ENCODE peak calls at places on chromosome 20, in eight cellular contexts. I, U, D, A, O, B, Y and Z are unnamed samples.
A peak's percentile ranks its signal among the peaks of the same experiment; 100 is the strongest.

GRCh38 chr20:59835448-59836395 is 97.7 kb downstream of the SYCP2 start:
- DNase-seq in U (peak; percentile 65), D (no peak), B (no peak), O (no peak), A (peak; percentile 62), Y (no peak), I (no peak), Z (peak; percentile 67)

GRCh38 chr20:21520702-21521595 is 7.1 kb upstream of the NKX2-2 start:
- DNase-seq in D (no peak), U (no peak), I (no peak), O (no peak), A (no peak), Y (no peak), B (no peak), Z (no peak)

GRCh38 chr20:46377532-46377931 is 28.9 kb downstream of the ELMO2 start:
- DNase-seq in I (no peak), B (no peak), O (no peak), U (no peak), Y (no peak), A (no peak), D (no peak), Z (no peak)

GRCh38 chr20:14062786-14063185 is 67.5 kb downstream of the MACROD2 start:
- DNase-seq in U (no peak), B (no peak), I (no peak), Y (no peak), A (no peak), D (no peak), O (no peak), Z (no peak)

GRCh38 chr20:4901031-4901818 is 100.1 kb downstream of the SLC23A2 start:
- DNase-seq in B (no peak), I (no peak), U (no peak), D (no peak), Y (no peak), O (no peak), A (no peak), Z (no peak)

GRCh38 chr20:12358655-12359009 is 440.9 kb downstream of the BTBD3 start:
- DNase-seq in B (no peak), I (no peak), Y (no peak), O (no peak), D (no peak), A (no peak), U (no peak), Z (no peak)

GRCh38 chr20:34377072-34377847 is 14.2 kb downstream of the ITCH start:
- DNase-seq in B (no peak), D (peak; percentile 72), I (no peak), U (no peak), Y (no peak), A (no peak), O (no peak), Z (no peak)

GRCh38 chr20:15673206-15673605 is 900.0 kb downstream of the KIF16B start:
- DNase-seq in A (no peak), U (no peak), O (no peak), Y (no peak), B (no peak), D (no peak), I (no peak), Z (no peak)

GRCh38 chr20:43658068-43658722 is 8.7 kb upstream of the MYBL2 start:
- DNase-seq in O (peak; percentile 63), I (no peak), A (no peak), Y (peak; percentile 79), D (no peak), U (no peak), B (peak; percentile 69), Z (no peak)

GRCh38 chr20:14521436-14521835 is 184.0 kb upstream of the FLRT3 start:
- DNase-seq in Y (no peak), D (no peak), I (no peak), U (no peak), B (no peak), A (no peak), O (no peak), Z (no peak)

GRCh38 chr20:51446656-51447055 is 95.9 kb downstream of the NFATC2 start:
- DNase-seq in O (no peak), B (peak; percentile 44), U (peak; percentile 36), A (no peak), D (no peak), I (no peak), Y (peak; percentile 82), Z (peak; percentile 83)

GRCh38 chr20:41524980-41525613 is 93.1 kb downstream of the CHD6 start:
- DNase-seq in B (peak; percentile 76), A (peak; percentile 80), Y (no peak), U (peak; percentile 77), O (no peak), I (peak; percentile 90), D (no peak), Z (peak; percentile 73)

GRCh38 chr20:14953736-14954135 is 616.3 kb upstream of the FLRT3 start:
- DNase-seq in I (no peak), U (no peak), O (no peak), Y (no peak), D (no peak), B (no peak), A (no peak), Z (no peak)

GRCh38 chr20:38790210-38791053 is 15.1 kb upstream of the PPP1R16B start:
- DNase-seq in A (no peak), I (no peak), U (no peak), O (no peak), Y (peak; percentile 47), B (peak; percentile 79), D (no peak), Z (no peak)

GRCh38 chr20:46401478-46401860 is 4.9 kb downstream of the ELMO2 start:
- DNase-seq in U (no peak), B (no peak), A (no peak), D (peak; percentile 40), O (no peak), Y (no peak), I (no peak), Z (no peak)

GRCh38 chr20:55057779-55058415 is 582.5 kb downstream of the DOK5 start:
- DNase-seq in U (peak; percentile 10), D (no peak), O (no peak), Y (no peak), B (peak; percentile 8), A (no peak), I (no peak), Z (no peak)

GRCh38 chr20:6053776-6054688 is at the start of gene LRRN4:
- DNase-seq in Y (peak; percentile 34), D (no peak), B (no peak), U (no peak), O (no peak), I (peak; percentile 48), A (peak; percentile 58), Z (no peak)

GRCh38 chr20:8646026-8646425 is 422.9 kb upstream of the PLCB4 start:
- DNase-seq in O (no peak), I (no peak), U (no peak), A (no peak), B (no peak), D (no peak), Y (no peak), Z (no peak)

GRCh38 chr20:9723501-9723900 is 115.4 kb downstream of the PAK5 start:
- DNase-seq in Y (no peak), U (no peak), O (no peak), B (no peak), A (no peak), D (no peak), I (no peak), Z (no peak)

DNA sequence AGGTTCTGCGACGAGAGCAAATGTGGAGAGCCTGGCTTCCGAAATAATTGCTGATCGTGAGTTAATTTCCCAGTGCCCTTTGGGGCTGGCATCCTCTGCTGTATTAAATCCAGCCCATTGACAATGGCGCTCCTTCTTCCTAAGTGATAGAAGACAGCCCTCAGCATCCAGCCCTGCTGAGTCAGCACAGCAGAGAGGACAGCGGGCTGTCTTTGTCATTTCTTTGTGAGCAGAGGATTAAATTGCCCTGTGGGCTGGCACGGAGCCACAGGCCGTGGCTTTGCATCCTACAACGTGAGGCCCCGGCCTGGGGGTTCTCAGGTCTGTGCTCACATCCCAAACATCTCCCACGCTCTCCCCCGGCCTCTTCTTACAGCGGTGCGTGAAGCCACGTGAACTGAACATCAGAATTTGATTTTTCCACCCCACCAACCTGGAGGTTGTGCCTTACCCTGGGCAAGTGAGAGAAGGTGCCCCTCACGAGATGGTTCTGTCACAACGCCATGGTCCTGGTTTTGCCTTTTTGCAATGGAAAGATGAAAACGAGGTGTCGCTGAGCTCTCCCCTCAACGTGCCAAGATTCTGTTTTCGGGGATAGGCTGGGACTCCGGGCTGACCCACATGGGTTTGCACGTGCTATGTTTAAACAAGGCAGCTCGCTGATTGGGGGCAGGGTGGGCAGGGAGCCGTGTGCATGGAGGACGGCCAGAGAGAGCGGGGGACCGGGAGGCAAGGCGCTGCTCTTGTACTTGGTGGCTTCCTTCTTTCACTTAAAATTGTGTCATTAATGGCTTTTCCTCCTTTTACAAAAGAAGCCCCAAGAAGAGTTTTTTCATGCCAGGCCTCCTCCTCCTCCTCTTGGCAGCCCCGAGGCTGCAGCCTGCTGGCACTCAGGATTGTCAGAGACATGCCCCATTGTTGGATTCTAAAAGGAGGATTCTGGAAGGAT is 19.5 kb downstream of the CDH4 start:
- DNase-seq in I (no peak), U (no peak), B (no peak), O (no peak), A (no peak), Y (no peak), D (no peak), Z (no peak)
- TF ChIP-seq POLR2AphosphoS5 in I (no peak), U (no peak), B (no peak), O (no peak), A (no peak), Y (no peak), D (no peak), Z (no peak)

GRCh38 chr20:57671662-57672061 is 38.2 kb downstream of the PMEPA1 start:
- DNase-seq in O (no peak), U (no peak), Y (no peak), A (peak; percentile 32), I (no peak), B (no peak), D (no peak), Z (no peak)
- TF ChIP-seq EP300 in O (no peak), U (no peak), Y (no peak), A (no peak), I (no peak), B (no peak), D (no peak), Z (no peak)

DNA sequence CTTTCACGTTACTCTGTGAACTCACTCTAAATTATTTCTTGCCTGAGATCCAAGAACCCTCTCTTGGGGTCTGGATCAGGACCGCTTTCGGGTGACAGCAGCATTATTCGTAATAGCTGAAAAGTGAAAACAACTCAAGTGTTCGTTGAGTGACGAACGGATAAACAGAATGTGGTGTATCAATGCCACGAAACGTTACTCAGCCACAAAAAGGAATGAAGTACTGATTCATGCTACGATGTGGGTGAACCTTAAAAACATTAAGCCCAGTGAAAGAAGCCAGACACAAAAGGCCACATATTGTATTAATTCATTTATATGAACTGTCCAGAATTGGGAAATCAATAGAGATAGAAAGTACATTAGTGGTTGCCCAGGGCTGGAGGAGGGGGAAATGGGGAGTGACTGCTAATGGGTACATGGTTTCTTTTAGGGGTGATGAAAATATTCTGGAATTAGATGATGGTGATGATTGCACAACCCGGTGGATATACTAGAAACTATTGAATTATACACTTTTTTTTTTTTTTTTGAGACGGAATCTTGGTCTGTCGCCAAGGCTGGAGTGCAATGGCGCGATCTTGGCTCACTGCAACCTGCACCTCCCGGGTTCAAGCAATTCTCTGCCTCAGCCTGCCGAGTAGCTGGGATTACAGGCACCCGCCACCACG is 8.4 kb downstream of the PTGIS start:
- DNase-seq in D (no peak), Y (no peak), B (no peak), I (no peak), A (no peak), O (peak; percentile 79), U (peak; percentile 7), Z (peak; percentile 75)
- TF ChIP-seq POLR2AphosphoS5 in D (no peak), Y (no peak), B (no peak), I (peak; percentile 52), A (no peak), O (no peak), U (peak; percentile 18), Z (peak; percentile 31)

GRCh38 chr20:23782366-23782983 is 31.7 kb upstream of the CST1 start:
- DNase-seq in U (no peak), D (no peak), A (no peak), B (peak; percentile 12), Y (no peak), O (no peak), I (no peak), Z (no peak)
- TF ChIP-seq EP300 in U (no peak), D (no peak), A (no peak), B (no peak), Y (no peak), O (no peak), I (no peak), Z (no peak)